ENCODE peak calls at places on chromosome 6, in ten cellular contexts. N is ovary, K is foreskin keratinocyte, Y is psoas muscle, M is heart left ventricle, B is endodermal cell, G is stomach, X is cardiac muscle cell, V is A549, Z is fibroblast of lung. L is an unnamed sample.

GRCh38 chr6:43499028-43499815 is 10.9 kb downstream of the LRRC73 start:
- DNase-seq in N (no peak), K (no peak), Y (no peak), M (peak), B (no peak), G (no peak), X (no peak), V (no peak), Z (no peak), L (no peak)

GRCh38 chr6:16345449-16346330 is 107.3 kb downstream of the GMPR start:
- DNase-seq in N (no peak), K (peak), Y (peak), M (no peak), B (peak), G (no peak), X (no peak), V (peak), Z (peak), L (no peak)

GRCh38 chr6:169253745-169254238 is at the start of gene THBS2:
- DNase-seq in N (peak), K (peak), Y (peak), M (peak), B (peak), G (no peak), X (peak), V (no peak), Z (peak), L (no peak)

GRCh38 chr6:38091626-38092025 is 272.1 kb downstream of the ZFAND3 start:
- DNase-seq in N (no peak), K (no peak), Y (no peak), M (no peak), B (no peak), G (no peak), X (no peak), V (no peak), Z (no peak), L (no peak)

GRCh38 chr6:3205913-3206312 is 21.5 kb downstream of the TUBB2B start:
- DNase-seq in N (no peak), K (peak), Y (no peak), M (no peak), B (peak), G (no peak), X (no peak), V (no peak), Z (peak), L (no peak)

GRCh38 chr6:75244063-75244575 is 518 bp upstream of the COX7A2 start:
- DNase-seq in N (no peak), K (no peak), Y (no peak), M (no peak), B (peak), G (no peak), X (no peak), V (no peak), Z (no peak), L (no peak)

GRCh38 chr6:30880563-30881252 is 3.6 kb upstream of the DDR1 start:
- DNase-seq in N (no peak), K (no peak), Y (no peak), M (no peak), B (peak), G (no peak), X (peak), V (no peak), Z (no peak), L (peak)

GRCh38 chr6:43758617-43759050 is 11.4 kb upstream of the VEGFA start:
- DNase-seq in N (no peak), K (no peak), Y (peak), M (no peak), B (peak), G (no peak), X (peak), V (peak), Z (no peak), L (no peak)

GRCh38 chr6:4719491-4719890 is 56.7 kb upstream of the CDYL start:
- DNase-seq in N (no peak), K (no peak), Y (no peak), M (no peak), B (no peak), G (no peak), X (no peak), V (no peak), Z (no peak), L (no peak)

GRCh38 chr6:21800948-21801438 is 207.4 kb downstream of the SOX4 start:
- DNase-seq in N (no peak), K (no peak), Y (no peak), M (no peak), B (no peak), G (no peak), X (no peak), V (peak), Z (peak), L (no peak)

GRCh38 chr6:157143171-157143884 is 180.0 kb downstream of the TMEM242 start:
- DNase-seq in N (no peak), K (no peak), Y (no peak), M (no peak), B (no peak), G (no peak), X (peak), V (no peak), Z (peak), L (no peak)

GRCh38 chr6:157200117-157200516 is 123.2 kb downstream of the TMEM242 start:
- DNase-seq in N (no peak), K (no peak), Y (no peak), M (no peak), B (no peak), G (no peak), X (no peak), V (no peak), Z (no peak), L (no peak)

GRCh38 chr6:15357832-15358231 is 112.0 kb downstream of the JARID2 start:
- DNase-seq in N (no peak), K (no peak), Y (no peak), M (no peak), B (no peak), G (no peak), X (no peak), V (no peak), Z (no peak), L (no peak)

GRCh38 chr6:54718541-54719023 is 128.0 kb upstream of the FAM83B start:
- DNase-seq in N (no peak), K (peak), Y (no peak), M (no peak), B (no peak), G (no peak), X (no peak), V (no peak), Z (no peak), L (no peak)

GRCh38 chr6:32198866-32199265 is 6.4 kb upstream of the GPSM3 start:
- DNase-seq in N (no peak), K (no peak), Y (no peak), M (no peak), B (no peak), G (no peak), X (no peak), V (no peak), Z (no peak), L (no peak)

GRCh38 chr6:158383057-158383456 is 70.8 kb downstream of the TULP4 start:
- DNase-seq in N (no peak), K (no peak), Y (no peak), M (no peak), B (no peak), G (no peak), X (no peak), V (no peak), Z (no peak), L (no peak)

GRCh38 chr6:24778121-24778520 is 3.4 kb downstream of the GMNN start:
- DNase-seq in N (no peak), K (no peak), Y (no peak), M (no peak), B (no peak), G (no peak), X (no peak), V (no peak), Z (no peak), L (no peak)
- H3K27ac ChIP-seq in N (no peak), K (no peak), Y (no peak), M (no peak), B (no peak), G (peak), X (no peak), V (no peak), Z (no peak), L (no peak)

GRCh38 chr6:13767121-13767794 is 47.1 kb downstream of the MCUR1 start:
- DNase-seq in N (peak), K (no peak), Y (peak), M (peak), B (peak), G (no peak), X (peak), V (no peak), Z (peak), L (peak)
- TF ChIP-seq CTCF in N (no peak), K (peak), Y (no peak), M (no peak), B (no peak), G (no peak), X (peak), V (no peak), Z (no peak), L (no peak)

DNA sequence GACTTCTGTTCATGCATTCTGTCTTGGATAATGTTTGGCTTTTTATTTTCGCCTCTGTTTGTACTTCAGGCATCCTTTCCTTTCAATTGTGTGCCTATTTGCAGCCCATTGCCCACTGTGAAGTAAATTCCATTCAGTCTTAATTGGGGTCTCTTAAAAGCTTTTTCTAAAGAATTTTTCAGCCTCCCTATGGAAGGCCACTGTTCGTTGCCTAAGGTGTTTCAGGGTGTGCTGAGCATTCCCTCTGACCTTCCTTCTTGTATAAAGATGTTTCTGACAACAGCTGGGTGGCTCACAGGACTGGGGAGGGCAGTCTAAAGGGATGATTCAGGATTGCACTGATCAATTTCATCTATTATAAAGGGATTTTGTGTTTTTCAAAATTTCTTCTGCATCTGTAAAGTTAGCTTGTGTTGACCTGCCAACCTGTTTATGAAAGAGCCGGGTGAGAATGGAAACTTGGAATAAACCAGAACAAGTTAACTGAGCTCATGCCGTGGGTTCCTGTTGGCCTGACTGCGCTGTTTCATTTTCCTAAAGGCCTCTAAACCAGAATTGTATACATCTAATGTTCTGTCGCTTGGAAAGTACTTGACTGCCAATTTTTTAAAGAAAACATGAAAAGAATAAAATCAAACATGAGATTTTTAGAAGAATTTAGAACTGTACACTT is 14.3 kb downstream of the PHACTR2 start:
- DNase-seq in N (no peak), K (no peak), Y (no peak), M (no peak), B (no peak), G (no peak), X (no peak), V (no peak), Z (no peak), L (no peak)
- H3K27ac ChIP-seq in N (no peak), K (no peak), Y (no peak), M (peak), B (no peak), G (peak), X (no peak), V (no peak), Z (peak), L (no peak)

GRCh38 chr6:132130530-132131298 is 179.5 kb upstream of the CCN2 start:
- DNase-seq in N (peak), K (no peak), Y (peak), M (peak), B (no peak), G (no peak), X (no peak), V (no peak), Z (peak), L (no peak)
- TF ChIP-seq CTCF in N (no peak), K (no peak), Y (no peak), M (no peak), B (no peak), G (no peak), X (peak), V (no peak), Z (no peak), L (no peak)

L was measured in dorsolateral prefrontal cortex.